ENCODE peak calls at places on chromosomes 4 and X, in nine cellular contexts. V is AG04450, N is mesendoderm, A is mucosa of descending colon, L is heart right ventricle, B is fibroblast of mammary gland, Z is cardiac fibroblast, U is neural progenitor cell, O is colonic mucosa. K is an unnamed sample.

GRCh38 chr4:23981328-23981727 is 91.5 kb upstream of the PPARGC1A start:
- DNase-seq in V (no peak), N (peak; percentile 85), A (no peak), L (no peak), B (no peak), Z (no peak), U (no peak), O (no peak), K (no peak)

GRCh38 chr4:54054501-54054900 is 9.9 kb downstream of the CHIC2 start:
- DNase-seq in V (no peak), N (no peak), A (no peak), L (no peak), B (no peak), Z (no peak), U (peak; percentile 8), O (no peak), K (no peak)

GRCh38 chr4:130760246-130760645 is 1664.3 kb downstream of the C4orf33 start:
- DNase-seq in V (no peak), N (no peak), A (no peak), L (no peak), B (no peak), Z (no peak), U (no peak), O (no peak), K (no peak)

GRCh38 chr4:67929447-67929846 is 33.8 kb downstream of the TMPRSS11A start:
- DNase-seq in V (no peak), N (no peak), A (no peak), L (no peak), B (peak; percentile 83), Z (peak; percentile 43), U (no peak), O (no peak), K (peak; percentile 9)

GRCh38 chr4:155952546-155952945 is 1.1 kb downstream of the CTSO start:
- DNase-seq in V (no peak), N (no peak), A (no peak), L (no peak), B (peak; percentile 45), Z (peak; percentile 49), U (no peak), O (no peak), K (peak; percentile 49)

GRCh38 chrX:29435396-29435795 is 780.0 kb upstream of the MAGEB2 start:
- DNase-seq in V (no peak), N (no peak), A (no peak), L (no peak), B (no peak), Z (peak; percentile 33), U (no peak), O (no peak), K (peak; percentile 0)

GRCh38 chr4:118918388-118918787 is 29.7 kb downstream of the SYNPO2 start:
- DNase-seq in V (peak; percentile 77), N (peak; percentile 63), A (no peak), L (no peak), B (peak; percentile 76), Z (peak; percentile 91), U (no peak), O (no peak), K (peak; percentile 82)

GRCh38 chrX:31154941-31155340 is 83.1 kb upstream of the FTHL17 start:
- DNase-seq in V (no peak), N (no peak), A (no peak), L (no peak), B (no peak), Z (no peak), U (no peak), O (no peak), K (no peak)

GRCh38 chrX:84174348-84174747 is 13.7 kb downstream of the RPS6KA6 start:
- DNase-seq in V (no peak), N (no peak), A (no peak), L (no peak), B (no peak), Z (no peak), U (no peak), O (no peak), K (no peak)

GRCh38 chr4:30867427-30867826 is 147.3 kb downstream of the PCDH7 start:
- DNase-seq in V (no peak), N (no peak), A (no peak), L (no peak), B (peak; percentile 15), Z (no peak), U (no peak), O (no peak), K (no peak)

GRCh38 chr4:5511791-5512190 is 196.6 kb downstream of the EVC2 start:
- DNase-seq in V (no peak), N (no peak), A (no peak), L (no peak), B (peak; percentile 76), Z (peak; percentile 71), U (no peak), O (no peak), K (peak; percentile 60)

GRCh38 chr4:84319124-84319523 is 180.0 kb downstream of the NKX6-1 start:
- DNase-seq in V (no peak), N (no peak), A (no peak), L (no peak), B (peak; percentile 66), Z (peak; percentile 5), U (no peak), O (peak; percentile 24), K (peak; percentile 43)

GRCh38 chrX:33205321-33205720 is 6.0 kb downstream of the DMD start:
- DNase-seq in V (no peak), N (no peak), A (no peak), L (no peak), B (no peak), Z (peak; percentile 40), U (no peak), O (no peak), K (no peak)
- H3K4me3 ChIP-seq in V (peak overlapping the region; percentile 11), N (no peak overlapping the region), A (no peak overlapping the region), L (peak overlapping the region; percentile 13), B (no peak overlapping the region), Z (peak overlapping the region; percentile 21), U (no peak overlapping the region), O (no peak overlapping the region), K (no peak overlapping the region)

DNA sequence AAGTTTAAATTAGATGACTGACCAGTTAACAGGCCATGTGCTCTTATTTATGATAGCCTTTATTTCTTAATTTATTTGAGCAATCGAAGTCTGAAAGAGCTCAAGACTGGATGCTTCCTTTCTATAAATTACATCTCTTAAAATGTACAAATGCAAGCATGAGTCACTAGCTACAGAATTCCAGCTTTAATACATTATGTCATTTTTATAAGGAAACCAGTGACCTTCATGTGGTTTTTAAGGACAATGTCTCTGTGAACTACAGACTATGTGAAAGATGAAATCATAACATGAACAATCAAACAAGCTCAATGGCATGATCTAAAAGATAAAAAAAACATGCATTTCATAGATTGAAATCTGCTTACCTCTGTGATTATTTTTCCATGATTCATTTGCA is 15.4 kb downstream of the HTR2C start:
- DNase-seq in V (no peak), N (no peak), A (no peak), L (no peak), B (no peak), Z (no peak), U (no peak), O (no peak), K (no peak)
- H3K4me3 ChIP-seq in V (no peak overlapping the region), N (no peak overlapping the region), A (no peak overlapping the region), L (no peak overlapping the region), B (no peak overlapping the region), Z (no peak overlapping the region), U (no peak overlapping the region), O (no peak overlapping the region), K (no peak overlapping the region)

DNA sequence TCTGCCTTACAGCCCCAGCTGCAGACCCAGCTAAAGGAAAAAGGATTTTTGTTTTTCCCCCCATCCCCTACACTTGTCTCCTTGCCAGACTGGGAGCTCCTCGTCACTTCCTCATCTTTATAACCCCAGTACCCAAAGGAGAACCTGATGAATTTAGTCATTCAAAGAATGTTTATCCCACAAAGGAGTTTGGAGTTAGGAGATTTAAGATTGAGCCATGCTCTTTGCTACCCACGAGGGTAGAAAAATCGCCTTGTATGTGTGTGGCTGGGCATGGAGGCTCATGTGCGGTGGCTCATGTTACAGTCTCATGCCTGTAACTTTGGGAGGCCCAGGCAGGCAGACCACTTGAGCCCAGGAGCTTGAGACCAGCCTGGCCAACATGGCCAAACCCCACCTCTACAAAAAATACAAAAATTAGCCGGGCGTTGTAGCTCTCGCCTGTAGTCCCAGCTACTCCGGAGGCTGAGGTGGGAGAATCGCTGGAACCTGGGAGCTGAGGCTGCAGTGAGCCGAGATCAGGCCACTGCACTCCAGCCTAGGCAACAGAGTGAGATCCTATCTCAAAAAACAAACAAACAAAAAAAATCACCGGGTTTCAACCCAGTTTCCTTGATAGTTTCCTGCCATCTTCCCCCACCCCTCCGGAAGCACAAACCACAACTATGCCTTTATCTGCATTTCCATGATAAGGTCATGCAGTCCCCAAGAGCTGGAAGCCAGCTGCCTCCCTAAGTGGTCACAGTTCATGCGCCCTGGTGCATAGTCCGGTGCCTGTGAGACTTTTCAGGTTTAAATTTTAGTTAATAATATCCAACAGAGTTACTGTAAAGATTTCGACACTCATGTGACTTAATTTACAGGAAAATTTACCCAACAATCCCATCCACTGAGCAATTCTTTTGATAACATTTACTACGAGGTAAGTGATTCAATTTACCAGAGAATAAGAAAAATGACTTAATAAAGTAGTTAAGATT is 1.5 kb downstream of the CFAP97 start:
- DNase-seq in V (no peak), N (peak; percentile 96), A (no peak), L (no peak), B (peak; percentile 27), Z (peak; percentile 58), U (peak; percentile 32), O (peak; percentile 39), K (peak; percentile 38)
- H3K4me3 ChIP-seq in V (peak overlapping the region; percentile 68), N (no peak overlapping the region), A (no peak overlapping the region), L (no peak overlapping the region), B (peak overlapping the region; percentile 65), Z (peak overlapping the region; percentile 32), U (peak overlapping the region; percentile 76), O (no peak overlapping the region), K (no peak overlapping the region)

GRCh38 chrX:71543316-71543715 is 10.4 kb downstream of the OGT start:
- DNase-seq in V (no peak), N (no peak), A (no peak), L (no peak), B (peak; percentile 85), Z (peak; percentile 86), U (no peak), O (no peak), K (peak; percentile 75)

GRCh38 chrX:71541546-71542022 is 8.7 kb downstream of the OGT start:
- DNase-seq in V (no peak), N (no peak), A (no peak), L (no peak), B (peak; percentile 66), Z (peak; percentile 77), U (no peak), O (no peak), K (peak; percentile 77)

GRCh38 chrX:71540801-71541545 is 8.1 kb downstream of the OGT start:
- DNase-seq in V (no peak), N (peak; percentile 24), A (no peak), L (no peak), B (no peak), Z (no peak), U (no peak), O (no peak), K (no peak)

GRCh38 chrX:71542411-71542810 is 9.5 kb downstream of the OGT start:
- DNase-seq in V (no peak), N (no peak), A (no peak), L (no peak), B (peak; percentile 79), Z (peak; percentile 75), U (no peak), O (no peak), K (peak; percentile 77)

DNA sequence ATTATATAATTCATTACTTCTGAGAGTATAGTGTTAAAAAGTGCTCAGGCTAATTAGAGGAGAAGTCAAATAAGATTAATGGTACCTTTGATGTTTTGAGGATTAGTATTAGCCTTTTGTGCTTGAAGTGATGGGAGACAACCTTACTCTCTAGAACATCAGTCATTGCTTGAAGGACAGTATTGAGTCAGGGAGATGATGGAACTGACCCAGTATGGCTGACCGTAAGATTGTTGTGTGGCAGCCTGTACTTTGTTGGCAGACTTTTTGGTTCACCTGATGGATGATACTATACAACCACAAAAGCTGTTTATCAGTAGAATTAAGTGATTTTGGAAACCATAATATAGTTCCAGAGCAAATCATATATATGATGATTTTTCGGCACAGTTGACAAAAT is 9.9 kb downstream of the OGT start:
- DNase-seq in V (no peak), N (no peak), A (no peak), L (no peak), B (peak; percentile 16), Z (peak; percentile 16), U (no peak), O (no peak), K (no peak)
- H3K4me3 ChIP-seq in V (no peak overlapping the region), N (no peak overlapping the region), A (no peak overlapping the region), L (no peak overlapping the region), B (no peak overlapping the region), Z (no peak overlapping the region), U (no peak overlapping the region), O (no peak overlapping the region), K (no peak overlapping the region)